ENCODE peak calls at places on chromosome 22, in eight cellular contexts. F is GM23338, M is sigmoid colon, S is spleen, H is SK-N-SH, O is HCT116, D is prostate gland, P is transverse colon. W is an unnamed sample.

GRCh38 chr22:50473088-50473487 is 1.7 kb downstream of the SBF1 start:
- DNase-seq in P (peak), S (peak), D (no peak), H (no peak), F (peak), M (no peak), O (peak), W (no peak)

GRCh38 chr22:44523981-44524759 is 26.1 kb upstream of the RTL6 start:
- DNase-seq in H (no peak), D (no peak), S (no peak), M (peak), P (peak), O (no peak), F (no peak), W (peak)

GRCh38 chr22:28997342-28997741 is 64.3 kb downstream of the C22orf31 start:
- DNase-seq in O (no peak), P (no peak), F (no peak), H (no peak), D (no peak), S (no peak), M (no peak), W (no peak)

GRCh38 chr22:32672542-32672941 is 129.0 kb upstream of the TIMP3 start:
- DNase-seq in S (no peak), F (no peak), H (no peak), M (no peak), D (no peak), P (no peak), O (no peak), W (no peak)

GRCh38 chr22:41074466-41074865 is 17.9 kb upstream of the EP300 start:
- DNase-seq in O (no peak), P (no peak), M (no peak), S (no peak), H (no peak), D (no peak), F (no peak), W (no peak)

GRCh38 chr22:50422046-50422445 is 52.8 kb downstream of the SBF1 start:
- DNase-seq in H (no peak), F (no peak), M (no peak), S (no peak), O (no peak), P (no peak), D (no peak), W (no peak)

GRCh38 chr22:21778705-21779363 is 43.2 kb upstream of the YPEL1 start:
- DNase-seq in H (no peak), P (no peak), S (no peak), O (no peak), D (no peak), F (no peak), M (no peak), W (peak)

GRCh38 chr22:20430641-20431519 is 6.7 kb downstream of the SCARF2 start:
- DNase-seq in S (peak), O (peak), H (peak), P (peak), D (peak), F (peak), M (peak), W (peak)

GRCh38 chr22:48807155-48807554 is 1020.5 kb downstream of the BRD1 start:
- DNase-seq in P (no peak), S (peak), O (no peak), H (no peak), D (no peak), F (no peak), M (no peak), W (no peak)

GRCh38 chr22:22166941-22167713 is 77.5 kb upstream of the VPREB1 start:
- DNase-seq in M (no peak), F (no peak), O (no peak), H (no peak), D (no peak), P (no peak), S (no peak), W (no peak)

GRCh38 chr22:20062766-20063083 is 17.3 kb upstream of the DGCR8 start:
- DNase-seq in O (peak), F (no peak), M (no peak), P (no peak), S (no peak), H (no peak), D (no peak), W (no peak)

DNA sequence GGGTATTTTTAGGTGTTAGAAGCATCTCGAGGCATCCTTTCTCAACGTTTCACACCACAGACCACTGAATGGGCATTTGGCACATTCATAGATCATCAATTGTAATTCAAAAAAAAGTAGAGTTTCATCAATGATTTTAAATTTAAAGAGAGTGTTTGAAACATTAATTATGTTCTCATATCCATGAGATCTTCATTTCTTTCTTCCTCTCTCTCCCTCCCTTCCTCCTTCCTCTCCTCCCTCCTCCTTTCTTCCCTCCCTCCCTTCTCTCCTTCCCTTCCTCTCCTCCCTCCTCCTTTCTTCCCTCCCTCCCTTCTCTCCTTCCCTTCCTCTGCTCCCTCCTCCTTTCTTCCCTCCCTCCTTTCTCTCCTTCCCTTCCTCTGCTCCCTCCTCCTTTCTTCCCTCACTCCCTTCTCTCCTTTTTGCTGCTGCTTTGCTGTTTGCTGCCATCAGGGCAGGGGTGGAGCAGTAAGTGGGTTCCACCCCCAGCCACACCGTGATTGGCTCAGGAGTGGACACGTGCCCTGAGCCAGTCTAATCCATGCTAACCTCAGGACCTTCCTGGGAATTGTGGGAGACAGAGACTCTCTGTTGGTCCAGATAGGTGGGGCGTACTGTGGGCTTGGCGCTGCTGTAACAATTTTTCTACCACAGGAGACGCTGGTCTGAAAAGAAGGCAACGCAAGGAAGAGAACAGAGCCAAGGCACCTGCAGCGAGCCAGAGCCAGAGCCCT is 33.8 kb upstream of the APOBEC3A start:
- DNase-seq in O (peak), S (no peak), M (peak), H (peak), F (peak), P (peak), D (peak), W (no peak)
- TF ChIP-seq CTCF in O (peak), S (no peak), M (no peak), H (peak), F (peak), P (peak), D (no peak), W (peak)

GRCh38 chr22:26671317-26672059 is 14.1 kb downstream of the MIAT start:
- DNase-seq in O (no peak), P (peak), M (peak), S (peak), D (peak), F (peak), H (no peak), W (peak)
- H3K27ac ChIP-seq in O (peak), P (peak), M (peak), S (peak), D (peak), F (peak), H (peak), W (peak)

DNA sequence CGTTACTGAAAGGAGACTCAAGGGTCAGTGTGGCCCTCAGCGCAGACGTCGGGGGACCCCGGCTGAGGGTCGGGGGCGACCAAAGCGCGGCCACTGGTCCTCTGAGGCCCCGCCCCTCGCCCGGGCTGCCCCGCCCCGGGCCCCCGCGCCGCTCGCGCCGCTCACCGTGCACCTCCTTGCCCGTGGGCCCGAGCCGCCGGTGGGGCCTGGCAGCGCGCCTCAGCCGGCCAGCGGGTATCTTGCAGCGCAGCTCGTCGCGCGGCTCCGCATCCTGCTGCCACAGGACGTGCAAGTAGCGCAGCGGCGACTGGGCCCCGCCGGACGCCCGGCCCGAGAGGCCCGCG is 416 bp downstream of the ANKRD54 start:
- DNase-seq in O (no peak), F (peak), H (peak), M (peak), D (peak), S (peak), P (peak), W (peak)
- TF ChIP-seq POLR2AphosphoS5 in O (no peak), F (no peak), H (no peak), M (no peak), D (no peak), S (no peak), P (no peak), W (no peak)

DNA sequence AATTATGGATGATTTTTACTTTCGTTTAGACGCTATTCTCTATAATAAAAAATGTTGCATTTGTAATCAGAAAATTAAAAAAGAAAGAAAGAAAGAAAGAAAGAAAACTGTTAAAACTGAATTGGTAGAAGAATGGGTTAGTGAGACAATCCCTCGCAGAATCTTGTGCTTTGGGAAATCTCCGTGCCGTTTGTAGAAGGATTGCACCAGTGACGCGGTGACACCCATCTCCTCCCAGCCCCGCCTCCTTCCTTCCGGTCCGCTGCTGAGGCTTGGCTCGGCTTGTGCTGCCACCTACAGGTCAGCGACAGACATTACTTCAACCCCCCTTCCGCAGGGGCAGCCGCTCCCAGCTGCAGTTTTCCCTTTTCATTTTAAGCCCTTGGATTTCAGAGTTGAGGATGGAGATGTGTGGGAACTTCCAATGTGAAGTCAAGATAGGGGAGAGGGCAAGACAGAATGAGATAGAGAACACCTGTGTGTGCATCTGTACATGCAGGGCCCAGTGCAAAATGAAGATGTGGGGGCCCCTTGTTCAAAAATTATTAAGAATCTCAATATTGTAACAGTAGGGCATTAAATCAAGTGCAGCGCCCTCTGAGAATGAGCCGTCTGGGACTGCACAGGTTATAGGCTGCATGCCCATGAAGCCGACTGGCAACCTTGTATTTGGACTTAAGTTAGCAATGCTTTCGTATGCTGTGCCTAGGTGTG is 41.1 kb downstream of the TST start:
- DNase-seq in M (peak), O (peak), H (peak), D (peak), S (peak), F (peak), P (peak), W (peak)
- TF ChIP-seq CTCF in M (peak), O (peak), H (peak), D (peak), S (peak), F (peak), P (peak), W (peak)

DNA sequence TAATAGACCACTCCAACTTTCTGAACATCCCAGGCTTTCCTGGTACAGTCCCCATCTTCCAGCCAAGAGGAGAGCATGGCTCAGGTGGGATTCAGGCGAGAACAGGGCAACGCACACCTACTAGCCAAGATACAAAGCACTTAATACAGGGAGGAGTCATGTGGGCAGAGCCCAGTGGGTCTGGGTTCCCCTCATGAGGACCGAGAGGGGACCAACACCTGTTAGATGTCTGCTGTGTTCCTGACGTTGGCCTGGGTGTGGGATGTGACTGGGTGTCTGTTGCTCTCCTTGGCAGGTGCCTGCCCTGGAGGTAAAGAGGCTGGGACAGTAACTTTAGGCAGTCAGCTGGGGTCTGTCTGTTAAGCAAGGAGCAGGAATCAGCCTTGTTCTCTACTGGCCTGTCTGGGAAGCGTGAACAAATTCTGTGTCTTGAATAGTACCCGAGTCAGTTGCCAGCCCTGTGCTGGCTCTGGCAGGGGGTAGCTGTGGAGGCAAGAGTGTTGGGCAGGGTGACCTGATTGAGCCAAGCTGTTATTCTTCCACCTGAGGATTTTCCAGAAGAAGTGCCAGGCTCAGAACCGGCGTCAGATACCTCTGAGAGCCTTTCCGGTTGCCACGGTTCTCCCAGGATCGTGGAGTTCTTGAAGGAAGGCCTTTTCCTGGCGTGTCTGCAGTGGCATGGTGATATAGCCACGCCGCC is 56.3 kb downstream of the BCR start:
- DNase-seq in M (no peak), F (no peak), H (no peak), D (no peak), S (no peak), P (no peak), O (no peak), W (no peak)
- H3K27ac ChIP-seq in M (peak), F (peak), H (peak), D (no peak), S (no peak), P (no peak), O (no peak), W (no peak)

GRCh38 chr22:31290494-31291402 is 1.5 kb downstream of the PIK3IP1 start:
- DNase-seq in H (peak), M (peak), D (peak), S (peak), F (peak), P (peak), O (peak), W (peak)
- TF ChIP-seq POLR2AphosphoS5 in H (no peak), M (peak), D (peak), S (peak), F (no peak), P (peak), O (peak), W (peak)